ENCODE peak calls at places on chromosomes 5 and 9, in ten cellular contexts. One of them, this sample, is unnamed.
A peak's percentile ranks its signal among the peaks of the same experiment; 100 is the strongest.

GRCh38 chr9:93517331-93517730 is 59.1 kb upstream of the PHF2 start:
- DNase-seq in heart right ventricle: no peak
- DNase-seq in upper lobe of right lung: no peak
- DNase-seq in IMR-90: peak; percentile 53
- DNase-seq in A549: no peak
- DNase-seq in neural crest cell: no peak
- DNase-seq in dorsolateral prefrontal cortex: no peak
- DNase-seq in fibroblast of the aortic adventitia: peak; percentile 55
- DNase-seq in mucosa of descending colon: no peak
- DNase-seq in fibroblast of lung: peak; percentile 28
- DNase-seq in this sample: no peak

GRCh38 chr5:35138232-35138631 is 90.5 kb upstream of the AGXT2 start:
- DNase-seq in heart right ventricle: no peak
- DNase-seq in upper lobe of right lung: no peak
- DNase-seq in IMR-90: peak; percentile 57
- DNase-seq in A549: no peak
- DNase-seq in neural crest cell: no peak
- DNase-seq in dorsolateral prefrontal cortex: no peak
- DNase-seq in fibroblast of the aortic adventitia: no peak
- DNase-seq in mucosa of descending colon: no peak
- DNase-seq in fibroblast of lung: peak; percentile 32
- DNase-seq in this sample: no peak

GRCh38 chr9:124946167-124946566 is 5.3 kb upstream of the GOLGA1 start:
- DNase-seq in heart right ventricle: no peak
- DNase-seq in upper lobe of right lung: no peak
- DNase-seq in IMR-90: no peak
- DNase-seq in A549: no peak
- DNase-seq in neural crest cell: no peak
- DNase-seq in dorsolateral prefrontal cortex: no peak
- DNase-seq in fibroblast of the aortic adventitia: no peak
- DNase-seq in mucosa of descending colon: no peak
- DNase-seq in fibroblast of lung: no peak
- DNase-seq in this sample: no peak

GRCh38 chr5:53067641-53068040 is 41.9 kb downstream of the MOCS2 start:
- DNase-seq in heart right ventricle: no peak
- DNase-seq in upper lobe of right lung: no peak
- DNase-seq in IMR-90: peak; percentile 41
- DNase-seq in A549: no peak
- DNase-seq in neural crest cell: no peak
- DNase-seq in dorsolateral prefrontal cortex: no peak
- DNase-seq in fibroblast of the aortic adventitia: peak; percentile 41
- DNase-seq in mucosa of descending colon: no peak
- DNase-seq in fibroblast of lung: peak; percentile 18
- DNase-seq in this sample: no peak

GRCh38 chr5:180589771-180590542 is 1.3 kb downstream of the SCGB3A1 start:
- DNase-seq in heart right ventricle: no peak
- DNase-seq in upper lobe of right lung: no peak
- DNase-seq in IMR-90: no peak
- DNase-seq in A549: no peak
- DNase-seq in neural crest cell: no peak
- DNase-seq in dorsolateral prefrontal cortex: no peak
- DNase-seq in fibroblast of the aortic adventitia: no peak
- DNase-seq in mucosa of descending colon: no peak
- DNase-seq in fibroblast of lung: no peak
- DNase-seq in this sample: no peak

GRCh38 chr5:132089363-132089762 is 15.8 kb downstream of the CSF2 start:
- DNase-seq in heart right ventricle: no peak
- DNase-seq in upper lobe of right lung: no peak
- DNase-seq in IMR-90: no peak
- DNase-seq in A549: no peak
- DNase-seq in neural crest cell: no peak
- DNase-seq in dorsolateral prefrontal cortex: no peak
- DNase-seq in fibroblast of the aortic adventitia: no peak
- DNase-seq in mucosa of descending colon: no peak
- DNase-seq in fibroblast of lung: no peak
- DNase-seq in this sample: no peak

GRCh38 chr9:91047529-91047928 is 245.9 kb downstream of the SYK start:
- DNase-seq in heart right ventricle: no peak
- DNase-seq in upper lobe of right lung: no peak
- DNase-seq in IMR-90: no peak
- DNase-seq in A549: no peak
- DNase-seq in neural crest cell: no peak
- DNase-seq in dorsolateral prefrontal cortex: no peak
- DNase-seq in fibroblast of the aortic adventitia: no peak
- DNase-seq in mucosa of descending colon: no peak
- DNase-seq in fibroblast of lung: no peak
- DNase-seq in this sample: no peak

GRCh38 chr9:91308144-91308543 is 53.6 kb downstream of the AUH start:
- DNase-seq in heart right ventricle: no peak
- DNase-seq in upper lobe of right lung: no peak
- DNase-seq in IMR-90: no peak
- DNase-seq in A549: no peak
- DNase-seq in neural crest cell: no peak
- DNase-seq in dorsolateral prefrontal cortex: no peak
- DNase-seq in fibroblast of the aortic adventitia: no peak
- DNase-seq in mucosa of descending colon: no peak
- DNase-seq in fibroblast of lung: no peak
- DNase-seq in this sample: no peak

GRCh38 chr5:100496296-100496695 is 38.9 kb upstream of the FAM174A start:
- DNase-seq in heart right ventricle: no peak
- DNase-seq in upper lobe of right lung: no peak
- DNase-seq in IMR-90: peak; percentile 5
- DNase-seq in A549: no peak
- DNase-seq in neural crest cell: no peak
- DNase-seq in dorsolateral prefrontal cortex: no peak
- DNase-seq in fibroblast of the aortic adventitia: no peak
- DNase-seq in mucosa of descending colon: no peak
- DNase-seq in fibroblast of lung: peak; percentile 59
- DNase-seq in this sample: no peak

GRCh38 chr9:23659346-23660006 is 166.6 kb downstream of the ELAVL2 start:
- DNase-seq in heart right ventricle: no peak
- DNase-seq in upper lobe of right lung: no peak
- DNase-seq in IMR-90: no peak
- DNase-seq in A549: no peak
- DNase-seq in neural crest cell: no peak
- DNase-seq in dorsolateral prefrontal cortex: no peak
- DNase-seq in fibroblast of the aortic adventitia: no peak
- DNase-seq in mucosa of descending colon: no peak
- DNase-seq in fibroblast of lung: no peak
- DNase-seq in this sample: no peak

GRCh38 chr9:114229236-114229635 is 73.9 kb downstream of the COL27A1 start:
- DNase-seq in heart right ventricle: no peak
- DNase-seq in upper lobe of right lung: no peak
- DNase-seq in IMR-90: no peak
- DNase-seq in A549: no peak
- DNase-seq in neural crest cell: no peak
- DNase-seq in dorsolateral prefrontal cortex: no peak
- DNase-seq in fibroblast of the aortic adventitia: no peak
- DNase-seq in mucosa of descending colon: no peak
- DNase-seq in fibroblast of lung: no peak
- DNase-seq in this sample: no peak

GRCh38 chr5:24633705-24634325 is 11.0 kb downstream of the CDH10 start:
- DNase-seq in heart right ventricle: no peak
- DNase-seq in upper lobe of right lung: no peak
- DNase-seq in IMR-90: peak; percentile 11
- DNase-seq in A549: peak; percentile 11
- DNase-seq in neural crest cell: peak; percentile 13
- DNase-seq in dorsolateral prefrontal cortex: no peak
- DNase-seq in fibroblast of the aortic adventitia: peak; percentile 38
- DNase-seq in mucosa of descending colon: no peak
- DNase-seq in fibroblast of lung: peak; percentile 26
- DNase-seq in this sample: no peak

GRCh38 chr5:38556115-38556598 is 289 bp downstream of the LIFR start:
- DNase-seq in heart right ventricle: no peak
- DNase-seq in upper lobe of right lung: no peak
- DNase-seq in IMR-90: no peak
- DNase-seq in A549: peak; percentile 49
- DNase-seq in neural crest cell: peak; percentile 14
- DNase-seq in dorsolateral prefrontal cortex: no peak
- DNase-seq in fibroblast of the aortic adventitia: no peak
- DNase-seq in mucosa of descending colon: no peak
- DNase-seq in fibroblast of lung: no peak
- DNase-seq in this sample: no peak

GRCh38 chr9:94014845-94015244 is 59.7 kb upstream of the BARX1 start:
- DNase-seq in heart right ventricle: no peak
- DNase-seq in upper lobe of right lung: no peak
- DNase-seq in IMR-90: no peak
- DNase-seq in A549: no peak
- DNase-seq in neural crest cell: no peak
- DNase-seq in dorsolateral prefrontal cortex: no peak
- DNase-seq in fibroblast of the aortic adventitia: no peak
- DNase-seq in mucosa of descending colon: no peak
- DNase-seq in fibroblast of lung: no peak
- DNase-seq in this sample: no peak

GRCh38 chr9:107878462-107878861 is 388.9 kb upstream of the KLF4 start:
- DNase-seq in heart right ventricle: no peak
- DNase-seq in upper lobe of right lung: no peak
- DNase-seq in IMR-90: no peak
- DNase-seq in A549: no peak
- DNase-seq in neural crest cell: no peak
- DNase-seq in dorsolateral prefrontal cortex: no peak
- DNase-seq in fibroblast of the aortic adventitia: no peak
- DNase-seq in mucosa of descending colon: no peak
- DNase-seq in fibroblast of lung: no peak
- DNase-seq in this sample: no peak

GRCh38 chr5:73376618-73377170 is 71.9 kb downstream of the FOXD1 start:
- DNase-seq in heart right ventricle: no peak
- DNase-seq in upper lobe of right lung: no peak
- DNase-seq in IMR-90: peak; percentile 83
- DNase-seq in A549: no peak
- DNase-seq in neural crest cell: no peak
- DNase-seq in dorsolateral prefrontal cortex: no peak
- DNase-seq in fibroblast of the aortic adventitia: peak; percentile 67
- DNase-seq in mucosa of descending colon: no peak
- DNase-seq in fibroblast of lung: peak; percentile 87
- DNase-seq in this sample: no peak

GRCh38 chr5:115329475-115329874 is 33.0 kb upstream of the CCDC112 start:
- DNase-seq in heart right ventricle: no peak
- DNase-seq in upper lobe of right lung: no peak
- DNase-seq in IMR-90: no peak
- DNase-seq in A549: no peak
- DNase-seq in neural crest cell: no peak
- DNase-seq in dorsolateral prefrontal cortex: no peak
- DNase-seq in fibroblast of the aortic adventitia: no peak
- DNase-seq in mucosa of descending colon: no peak
- DNase-seq in fibroblast of lung: no peak
- DNase-seq in this sample: no peak

GRCh38 chr9:91844170-91844569 is 105.9 kb downstream of the ROR2 start:
- DNase-seq in heart right ventricle: no peak
- DNase-seq in upper lobe of right lung: no peak
- DNase-seq in IMR-90: no peak
- DNase-seq in A549: no peak
- DNase-seq in neural crest cell: no peak
- DNase-seq in dorsolateral prefrontal cortex: peak; percentile 45
- DNase-seq in fibroblast of the aortic adventitia: no peak
- DNase-seq in mucosa of descending colon: peak; percentile 30
- DNase-seq in fibroblast of lung: no peak
- DNase-seq in this sample: no peak

GRCh38 chr5:179530069-179530998 is 20.0 kb upstream of the RUFY1 start:
- DNase-seq in heart right ventricle: peak; percentile 80
- DNase-seq in upper lobe of right lung: peak; percentile 83
- DNase-seq in IMR-90: no peak
- DNase-seq in A549: no peak
- DNase-seq in neural crest cell: peak; percentile 51
- DNase-seq in dorsolateral prefrontal cortex: peak; percentile 20
- DNase-seq in fibroblast of the aortic adventitia: no peak
- DNase-seq in mucosa of descending colon: peak; percentile 68
- DNase-seq in fibroblast of lung: peak; percentile 27
- DNase-seq in this sample: peak; percentile 64
- TF ChIP-seq CTCF in heart right ventricle: no peak
- TF ChIP-seq CTCF in upper lobe of right lung: peak; percentile 48
- TF ChIP-seq CTCF in IMR-90: no peak
- TF ChIP-seq CTCF in A549: no peak
- TF ChIP-seq CTCF in neural crest cell: no peak
- TF ChIP-seq CTCF in dorsolateral prefrontal cortex: no peak
- TF ChIP-seq CTCF in fibroblast of the aortic adventitia: peak; percentile 23
- TF ChIP-seq CTCF in mucosa of descending colon: no peak
- TF ChIP-seq CTCF in fibroblast of lung: no peak
- TF ChIP-seq CTCF in this sample: peak; percentile 40

DNA sequence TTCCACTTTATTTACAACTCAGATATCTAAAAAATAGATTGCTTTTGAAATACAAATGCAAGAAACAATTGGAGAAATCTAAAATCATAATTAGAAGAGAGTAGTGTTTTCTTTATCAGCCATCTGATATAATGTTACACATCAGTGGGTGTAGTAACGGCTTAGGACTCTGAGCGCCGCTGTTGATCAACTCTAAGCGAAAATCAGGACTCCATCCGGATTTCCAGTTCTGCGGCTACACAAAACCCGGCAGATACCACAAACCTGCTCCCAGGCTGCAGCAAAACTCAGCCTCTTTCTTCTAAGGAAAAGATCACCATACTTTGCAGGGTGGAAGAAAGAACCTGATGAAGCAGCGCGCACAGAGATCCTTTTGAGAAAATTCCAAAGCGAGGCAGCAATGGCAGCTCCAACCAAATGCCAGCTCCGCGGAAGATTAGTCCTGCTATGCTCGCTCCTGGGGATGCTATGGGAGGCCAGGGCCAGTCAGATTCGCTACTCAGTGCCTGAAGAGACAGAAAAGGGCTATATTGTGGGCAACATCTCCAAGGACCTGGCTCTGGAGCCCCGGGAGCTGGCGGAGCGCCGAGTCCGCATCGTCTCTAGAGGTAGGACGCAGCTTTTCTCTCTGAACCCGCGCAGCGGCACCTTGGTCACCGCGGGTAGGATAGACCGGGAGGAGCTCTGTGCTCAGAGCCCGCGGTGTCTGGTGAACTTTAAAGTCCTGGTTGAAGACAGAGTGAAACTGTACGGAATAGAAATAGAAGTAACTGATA is at the start of gene PCDHGA9:
- DNase-seq in heart right ventricle: no peak
- DNase-seq in upper lobe of right lung: no peak
- DNase-seq in IMR-90: peak; percentile 40
- DNase-seq in A549: no peak
- DNase-seq in neural crest cell: no peak
- DNase-seq in dorsolateral prefrontal cortex: no peak
- DNase-seq in fibroblast of the aortic adventitia: peak; percentile 59
- DNase-seq in mucosa of descending colon: peak; percentile 29
- DNase-seq in fibroblast of lung: peak; percentile 24
- DNase-seq in this sample: no peak
- TF ChIP-seq CTCF in heart right ventricle: peak; percentile 15
- TF ChIP-seq CTCF in upper lobe of right lung: peak; percentile 41
- TF ChIP-seq CTCF in IMR-90: peak; percentile 43
- TF ChIP-seq CTCF in A549: no peak
- TF ChIP-seq CTCF in neural crest cell: no peak
- TF ChIP-seq CTCF in dorsolateral prefrontal cortex: peak; percentile 32
- TF ChIP-seq CTCF in fibroblast of the aortic adventitia: peak; percentile 48
- TF ChIP-seq CTCF in mucosa of descending colon: no peak
- TF ChIP-seq CTCF in fibroblast of lung: peak; percentile 49
- TF ChIP-seq CTCF in this sample: no peak

GRCh38 chr5:140868721-140869554 is at the start of gene PCDHA11:
- DNase-seq in heart right ventricle: no peak
- DNase-seq in upper lobe of right lung: no peak
- DNase-seq in IMR-90: no peak
- DNase-seq in A549: peak; percentile 35
- DNase-seq in neural crest cell: peak; percentile 18
- DNase-seq in dorsolateral prefrontal cortex: no peak
- DNase-seq in fibroblast of the aortic adventitia: no peak
- DNase-seq in mucosa of descending colon: no peak
- DNase-seq in fibroblast of lung: no peak
- DNase-seq in this sample: no peak
- TF ChIP-seq CTCF in heart right ventricle: peak; percentile 23
- TF ChIP-seq CTCF in upper lobe of right lung: peak; percentile 36
- TF ChIP-seq CTCF in IMR-90: no peak
- TF ChIP-seq CTCF in A549: peak; percentile 22
- TF ChIP-seq CTCF in neural crest cell: peak; percentile 66
- TF ChIP-seq CTCF in dorsolateral prefrontal cortex: peak; percentile 34
- TF ChIP-seq CTCF in fibroblast of the aortic adventitia: no peak
- TF ChIP-seq CTCF in mucosa of descending colon: no peak
- TF ChIP-seq CTCF in fibroblast of lung: no peak
- TF ChIP-seq CTCF in this sample: peak; percentile 46

GRCh38 chr5:56979968-56980367 is 28.0 kb upstream of the MIER3 start:
- DNase-seq in heart right ventricle: no peak
- DNase-seq in upper lobe of right lung: no peak
- DNase-seq in IMR-90: no peak
- DNase-seq in A549: no peak
- DNase-seq in neural crest cell: no peak
- DNase-seq in dorsolateral prefrontal cortex: no peak
- DNase-seq in fibroblast of the aortic adventitia: no peak
- DNase-seq in mucosa of descending colon: no peak
- DNase-seq in fibroblast of lung: no peak
- DNase-seq in this sample: no peak
- TF ChIP-seq CTCF in heart right ventricle: no peak
- TF ChIP-seq CTCF in upper lobe of right lung: no peak
- TF ChIP-seq CTCF in IMR-90: no peak
- TF ChIP-seq CTCF in A549: no peak
- TF ChIP-seq CTCF in neural crest cell: no peak
- TF ChIP-seq CTCF in dorsolateral prefrontal cortex: no peak
- TF ChIP-seq CTCF in fibroblast of the aortic adventitia: no peak
- TF ChIP-seq CTCF in mucosa of descending colon: no peak
- TF ChIP-seq CTCF in fibroblast of lung: no peak
- TF ChIP-seq CTCF in this sample: no peak